ENCODE peak calls at places on chromosomes 5 and 9, in four cellular contexts. P is transverse colon, W is lower lobe of right lung, A is uterus. I is an unnamed sample.
A peak's percentile ranks its signal among the peaks of the same experiment; 100 is the strongest.

GRCh38 chr9:114110180-114110579 is 11.1 kb upstream of the KIF12 start:
- DNase-seq in P (no peak), W (no peak), A (no peak), I (no peak)

GRCh38 chr5:135472141-135472540 is 20.0 kb upstream of the TIFAB start:
- DNase-seq in A (no peak), W (no peak), P (no peak), I (no peak)

GRCh38 chr5:137672001-137672400 is 63.9 kb downstream of the KLHL3 start:
- DNase-seq in P (peak; percentile 10), W (no peak), A (no peak), I (no peak)

GRCh38 chr5:95611396-95611795 is 8.5 kb upstream of the GPR150 start:
- DNase-seq in W (no peak), A (no peak), P (no peak), I (no peak)

GRCh38 chr9:136901516-136902258 is 15.4 kb downstream of the TRAF2 start:
- DNase-seq in P (peak; percentile 79), W (no peak), A (no peak), I (no peak)

GRCh38 chr9:109138421-109138820 is 18.7 kb upstream of the TMEM245 start:
- DNase-seq in W (no peak), A (no peak), P (no peak), I (no peak)

GRCh38 chr5:135020111-135020895 is 13.7 kb downstream of the PITX1 start:
- DNase-seq in P (no peak), A (no peak), W (peak; percentile 14), I (no peak)

GRCh38 chr9:84371737-84372136 is 31.2 kb upstream of the SLC28A3 start:
- DNase-seq in W (no peak), P (no peak), A (no peak), I (no peak)

GRCh38 chr5:83408719-83409118 is 62.8 kb upstream of the VCAN start:
- DNase-seq in A (no peak), P (no peak), W (no peak), I (no peak)

GRCh38 chr5:92836861-92837755 is 743.9 kb downstream of the NR2F1-AS1 start:
- DNase-seq in W (no peak), A (no peak), P (no peak), I (no peak)

GRCh38 chr5:92841604-92842155 is 739.3 kb downstream of the NR2F1-AS1 start:
- DNase-seq in P (no peak), A (no peak), W (no peak), I (no peak)

GRCh38 chr5:92835712-92836111 is 745.3 kb downstream of the NR2F1-AS1 start:
- DNase-seq in P (no peak), W (no peak), A (no peak), I (no peak)

GRCh38 chr5:92838253-92838652 is 742.8 kb downstream of the NR2F1-AS1 start:
- DNase-seq in A (no peak), P (no peak), W (no peak), I (no peak)
- TF ChIP-seq CTCF in A (no peak), P (no peak), W (no peak), I (no peak)

GRCh38 chr9:35555881-35556280 is 49.2 kb upstream of the TESK1 start:
- DNase-seq in P (no peak), W (no peak), A (no peak), I (no peak)

GRCh38 chr9:35553670-35554543 is 51.2 kb upstream of the TESK1 start:
- DNase-seq in A (peak; percentile 78), P (peak; percentile 64), W (peak; percentile 76), I (no peak)

GRCh38 chr9:35552376-35552775 is 52.7 kb upstream of the TESK1 start:
- DNase-seq in W (no peak), A (no peak), P (no peak), I (no peak)

GRCh38 chr9:35555246-35555701 is 49.8 kb upstream of the TESK1 start:
- DNase-seq in W (no peak), P (no peak), A (no peak), I (no peak)

GRCh38 chr9:35552837-35553236 is 52.2 kb upstream of the TESK1 start:
- DNase-seq in P (no peak), A (no peak), W (no peak), I (no peak)
- H3K4me1 ChIP-seq in P (no peaks in the 10 kb centered on the region), A (peaks cover 3% of the 10 kb centered on the region), W (peaks cover 12% of the 10 kb centered on the region), I (peaks cover 73% of the 10 kb centered on the region)

GRCh38 chr5:3604501-3604900 is 8.9 kb downstream of the IRX1 start:
- DNase-seq in P (no peak), A (no peak), W (no peak), I (no peak)

GRCh38 chr5:3602713-3603502 is 7.3 kb downstream of the IRX1 start:
- DNase-seq in P (no peak), W (peak; percentile 68), A (no peak), I (no peak)

GRCh38 chr5:3607541-3608147 is 12.0 kb downstream of the IRX1 start:
- DNase-seq in P (no peak), W (no peak), A (no peak), I (no peak)

GRCh38 chr5:3606121-3606831 is 10.6 kb downstream of the IRX1 start:
- DNase-seq in P (no peak), A (no peak), W (no peak), I (no peak)

GRCh38 chr5:3605298-3606010 is 9.8 kb downstream of the IRX1 start:
- DNase-seq in P (no peak), W (no peak), A (no peak), I (no peak)
- H3K9me3 ChIP-seq in P (no peaks in the 10 kb centered on the region), W (no peaks in the 10 kb centered on the region), A (no peaks in the 10 kb centered on the region), I (no peaks in the 10 kb centered on the region)

GRCh38 chr9:23088932-23089364 is 642.3 kb downstream of the DMRTA1 start:
- DNase-seq in P (no peak), W (no peak), A (no peak), I (no peak)
- TF ChIP-seq CTCF in P (no peak), W (no peak), A (no peak), I (no peak)

GRCh38 chr5:159837860-159838259 is 78.4 kb upstream of the ADRA1B start:
- DNase-seq in P (no peak), W (no peak), A (no peak), I (no peak)
- H3K4me1 ChIP-seq in P (no peaks in the 10 kb centered on the region), W (no peaks in the 10 kb centered on the region), A (no peaks in the 10 kb centered on the region), I (no peaks in the 10 kb centered on the region)

GRCh38 chr5:179413086-179413690 is 67.9 kb upstream of the ADAMTS2 start:
- DNase-seq in W (no peak), P (no peak), A (no peak), I (no peak)
- H3K9me3 ChIP-seq in W (no peaks in the 10 kb centered on the region), P (no peaks in the 10 kb centered on the region), A (no peaks in the 10 kb centered on the region), I (no peaks in the 10 kb centered on the region)

DNA sequence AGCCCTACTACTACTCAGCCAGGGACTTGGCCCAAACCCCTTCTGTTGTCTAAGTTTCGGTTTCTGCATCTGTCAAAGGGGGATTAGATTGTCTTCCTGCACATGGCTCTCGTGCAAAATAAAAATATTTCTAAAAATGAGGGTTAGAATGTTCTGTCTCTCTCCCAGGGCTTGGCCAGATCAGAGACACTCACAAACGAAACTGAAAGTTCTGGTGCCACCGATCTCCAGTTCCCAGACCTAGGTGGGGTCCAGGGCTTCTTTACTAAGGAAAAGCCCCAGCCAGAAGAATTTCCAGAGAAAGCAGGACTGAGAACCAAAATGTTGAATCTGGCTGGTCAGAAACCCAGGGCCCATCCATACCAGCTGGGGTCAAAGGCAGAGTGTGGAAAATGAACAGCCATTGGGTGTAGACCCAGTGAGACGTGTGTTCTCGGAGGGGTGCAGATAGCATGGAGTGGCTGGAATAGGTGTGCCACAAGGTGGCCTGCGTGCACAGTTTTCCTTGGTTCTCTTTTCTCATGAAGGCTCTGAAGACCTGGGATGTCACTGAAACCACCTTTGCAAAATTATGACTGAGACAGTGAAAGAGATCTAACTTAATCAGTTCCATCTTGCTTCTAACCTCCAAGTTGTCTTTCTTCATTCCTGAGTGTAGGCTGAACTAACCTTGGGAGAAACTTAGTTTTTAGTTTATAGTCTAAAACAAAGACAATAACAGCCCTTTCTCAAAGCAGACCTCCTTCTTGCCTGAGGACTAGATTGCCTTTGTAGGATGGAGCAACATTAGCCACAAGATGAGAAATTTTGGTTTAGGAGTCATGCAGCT is 2.2 kb upstream of the SLC23A1 start:
- DNase-seq in A (no peak), W (no peak), P (peak; percentile 51), I (no peak)
- TF ChIP-seq CTCF in A (no peak), W (peak; percentile 15), P (peak; percentile 46), I (no peak)

GRCh38 chr9:94923333-94924089 is 197.0 kb downstream of the AOPEP start:
- DNase-seq in A (no peak), P (no peak), W (no peak), I (no peak)
- H3K4me1 ChIP-seq in A (peaks cover 18% of the 10 kb centered on the region), P (peaks cover 24% of the 10 kb centered on the region), W (peaks cover 65% of the 10 kb centered on the region), I (peaks cover 36% of the 10 kb centered on the region)

I was measured in thoracic aorta.